ENCODE peak calls at places on chromosomes 11 and 22, in seven cellular contexts. F is fibroblast of mammary gland; G is activated CD8-positive, alpha-beta memory T cell treated with anti-CD3 and anti-CD28 coated beads for 4 hours; W is NCI-H1105 treated with DMSO at 0.1 percent for 48 hours; L is SW480; N is NCI-H1092; K is NCI-H2171 treated with DMSO at 0.1 percent for 48 hours. E is an unnamed sample.

GRCh38 chr11:110298298-110298765 is 1.9 kb upstream of the RDX start:
- DNase-seq in F (no peak), G (no peak), W (no peak), L (no peak), N (no peak), K (no peak), E (no peak)

GRCh38 chr22:29531419-29531818 is 22.1 kb downstream of the THOC5 start:
- DNase-seq in F (peak; percentile 12), G (no peak), W (no peak), L (no peak), N (no peak), K (no peak), E (no peak)

GRCh38 chr11:47480762-47481161 is 31.8 kb upstream of the RAPSN start:
- DNase-seq in F (no peak), G (no peak), W (no peak), L (no peak), N (no peak), K (no peak), E (no peak)

GRCh38 chr11:101866619-101867491 is 48.0 kb upstream of the CEP126 start:
- DNase-seq in F (peak; percentile 67), G (no peak), W (peak; percentile 5), L (no peak), N (no peak), K (no peak), E (no peak)

GRCh38 chr11:74683279-74683871 is 47.9 kb downstream of the CHRDL2 start:
- DNase-seq in F (no peak), G (no peak), W (no peak), L (no peak), N (no peak), K (no peak), E (no peak)

GRCh38 chr11:74937696-74938475 is 11.0 kb downstream of the XRRA1 start:
- DNase-seq in F (peak; percentile 77), G (no peak), W (no peak), L (no peak), N (no peak), K (no peak), E (no peak)

GRCh38 chr22:29870574-29870973 is 12.4 kb upstream of the MTMR3 start:
- DNase-seq in F (no peak), G (no peak), W (no peak), L (no peak), N (no peak), K (peak; percentile 36), E (no peak)

GRCh38 chr11:33668468-33668825 is 32.2 kb downstream of the C11orf91 start:
- DNase-seq in F (no peak), G (no peak), W (peak; percentile 89), L (no peak), N (peak; percentile 68), K (peak; percentile 99), E (no peak)

GRCh38 chr11:125873881-125874555 is 13.4 kb upstream of the HYLS1 start:
- DNase-seq in F (no peak), G (no peak), W (no peak), L (no peak), N (no peak), K (no peak), E (no peak)

GRCh38 chr11:16454284-16454683 is 97.9 kb upstream of the SOX6 start:
- DNase-seq in F (no peak), G (no peak), W (no peak), L (no peak), N (no peak), K (no peak), E (no peak)

GRCh38 chr22:44952863-44953790 is 56.7 kb downstream of the PHF21B start:
- DNase-seq in F (no peak), G (no peak), W (no peak), L (no peak), N (no peak), K (no peak), E (no peak)

GRCh38 chr22:47344414-47344813 is 582.0 kb downstream of the TBC1D22A start:
- DNase-seq in F (no peak), G (no peak), W (no peak), L (no peak), N (no peak), K (no peak), E (no peak)

GRCh38 chr11:46367244-46367915 is 14.1 kb upstream of the MDK start:
- DNase-seq in F (peak; percentile 68), G (peak; percentile 65), W (peak; percentile 25), L (no peak), N (peak; percentile 40), K (peak; percentile 82), E (peak; percentile 60)

GRCh38 chr22:37817705-37818311 is 5.4 kb upstream of the GALR3 start:
- DNase-seq in F (peak; percentile 74), G (peak; percentile 66), W (peak; percentile 68), L (peak; percentile 59), N (peak; percentile 48), K (peak; percentile 81), E (peak; percentile 80)

E was measured in T-helper 2 cell treated with Interferon-gamma antibody and Interleukin-4, amounts not matched to agents 5 μg/mL and 100 μg/mL, for 36 hours.